ENCODE peak calls at places on chromosomes 13 and 19, in seven cellular contexts. One of them, this sample, is unnamed.

GRCh38 chr13:98835156-98835555 is 82.7 kb upstream of the SLC15A1 start:
- ATAC-seq in T-cell: no peak
- ATAC-seq in K562: no peak
- ATAC-seq in heart right ventricle: no peak
- ATAC-seq in sciatic nerve: no peak
- ATAC-seq in RWPE2: no peak
- ATAC-seq in lower lobe of right lung: no peak
- ATAC-seq in this sample: no peak

GRCh38 chr13:41364043-41364442 is 53.0 kb downstream of the NAA16 start:
- ATAC-seq in lower lobe of right lung: no peak
- ATAC-seq in heart right ventricle: no peak
- ATAC-seq in sciatic nerve: no peak
- ATAC-seq in K562: no peak
- ATAC-seq in T-cell: no peak
- ATAC-seq in RWPE2: no peak
- ATAC-seq in this sample: no peak

GRCh38 chr19:2711937-2712205 is 9.3 kb downstream of the DIRAS1 start:
- ATAC-seq in heart right ventricle: no peak
- ATAC-seq in sciatic nerve: no peak
- ATAC-seq in K562: no peak
- ATAC-seq in RWPE2: no peak
- ATAC-seq in T-cell: no peak
- ATAC-seq in lower lobe of right lung: no peak
- ATAC-seq in this sample: no peak

GRCh38 chr19:44648536-44649370 is 5.0 kb downstream of the PVR start:
- ATAC-seq in T-cell: no peak
- ATAC-seq in heart right ventricle: peak
- ATAC-seq in sciatic nerve: no peak
- ATAC-seq in lower lobe of right lung: peak
- ATAC-seq in RWPE2: no peak
- ATAC-seq in K562: no peak
- ATAC-seq in this sample: no peak

GRCh38 chr13:33033361-33033812 is 17.2 kb downstream of the KL start:
- ATAC-seq in heart right ventricle: no peak
- ATAC-seq in sciatic nerve: peak
- ATAC-seq in RWPE2: no peak
- ATAC-seq in lower lobe of right lung: peak
- ATAC-seq in K562: no peak
- ATAC-seq in T-cell: peak
- ATAC-seq in this sample: no peak

GRCh38 chr13:33322474-33322827 is 36.9 kb upstream of the STARD13 start:
- ATAC-seq in K562: no peak
- ATAC-seq in sciatic nerve: peak
- ATAC-seq in lower lobe of right lung: no peak
- ATAC-seq in RWPE2: no peak
- ATAC-seq in heart right ventricle: peak
- ATAC-seq in T-cell: no peak
- ATAC-seq in this sample: no peak

GRCh38 chr19:14375582-14376291 is 5.5 kb upstream of the ADGRE5 start:
- ATAC-seq in lower lobe of right lung: peak
- ATAC-seq in K562: no peak
- ATAC-seq in RWPE2: no peak
- ATAC-seq in T-cell: peak
- ATAC-seq in heart right ventricle: peak
- ATAC-seq in sciatic nerve: peak
- ATAC-seq in this sample: peak

GRCh38 chr19:6340493-6341201 is 7.2 kb upstream of the ACER1 start:
- ATAC-seq in RWPE2: no peak
- ATAC-seq in K562: peak
- ATAC-seq in lower lobe of right lung: no peak
- ATAC-seq in T-cell: no peak
- ATAC-seq in heart right ventricle: no peak
- ATAC-seq in sciatic nerve: no peak
- ATAC-seq in this sample: no peak

GRCh38 chr19:17755977-17756670 is 4.8 kb downstream of the FCHO1 start:
- ATAC-seq in T-cell: no peak
- ATAC-seq in lower lobe of right lung: no peak
- ATAC-seq in RWPE2: peak
- ATAC-seq in K562: peak
- ATAC-seq in heart right ventricle: peak
- ATAC-seq in sciatic nerve: no peak
- ATAC-seq in this sample: no peak

GRCh38 chr13:62205273-62205672 is 789.6 kb upstream of the PCDH20 start:
- ATAC-seq in sciatic nerve: no peak
- ATAC-seq in T-cell: no peak
- ATAC-seq in K562: no peak
- ATAC-seq in heart right ventricle: no peak
- ATAC-seq in RWPE2: no peak
- ATAC-seq in lower lobe of right lung: no peak
- ATAC-seq in this sample: no peak

GRCh38 chr19:1675633-1676350 is 23.4 kb upstream of the TCF3 start:
- ATAC-seq in lower lobe of right lung: no peak
- ATAC-seq in T-cell: no peak
- ATAC-seq in K562: no peak
- ATAC-seq in heart right ventricle: no peak
- ATAC-seq in RWPE2: no peak
- ATAC-seq in sciatic nerve: no peak
- ATAC-seq in this sample: no peak

GRCh38 chr19:35549174-35549788 is 3.9 kb downstream of the TMEM147 start:
- ATAC-seq in sciatic nerve: no peak
- ATAC-seq in heart right ventricle: no peak
- ATAC-seq in K562: peak
- ATAC-seq in RWPE2: peak
- ATAC-seq in T-cell: no peak
- ATAC-seq in lower lobe of right lung: no peak
- ATAC-seq in this sample: peak

GRCh38 chr19:18029617-18030338 is 21.8 kb downstream of the ARRDC2 start:
- ATAC-seq in lower lobe of right lung: peak
- ATAC-seq in T-cell: no peak
- ATAC-seq in heart right ventricle: peak
- ATAC-seq in sciatic nerve: no peak
- ATAC-seq in K562: no peak
- ATAC-seq in RWPE2: no peak
- ATAC-seq in this sample: peak

GRCh38 chr13:79736356-79736755 is 255.4 kb downstream of the NDFIP2 start:
- ATAC-seq in heart right ventricle: no peak
- ATAC-seq in RWPE2: no peak
- ATAC-seq in K562: no peak
- ATAC-seq in T-cell: no peak
- ATAC-seq in sciatic nerve: no peak
- ATAC-seq in lower lobe of right lung: no peak
- ATAC-seq in this sample: no peak

GRCh38 chr13:52097197-52097596 is 31.7 kb downstream of the NEK5 start:
- ATAC-seq in sciatic nerve: no peak
- ATAC-seq in lower lobe of right lung: no peak
- ATAC-seq in K562: no peak
- ATAC-seq in heart right ventricle: no peak
- ATAC-seq in RWPE2: no peak
- ATAC-seq in T-cell: no peak
- ATAC-seq in this sample: no peak

GRCh38 chr19:15025237-15025636 is 24.0 kb upstream of the CASP14 start:
- ATAC-seq in RWPE2: peak
- ATAC-seq in lower lobe of right lung: no peak
- ATAC-seq in sciatic nerve: no peak
- ATAC-seq in heart right ventricle: no peak
- ATAC-seq in K562: peak
- ATAC-seq in T-cell: no peak
- ATAC-seq in this sample: peak

GRCh38 chr13:23680836-23681235 is 110.6 kb downstream of the TNFRSF19 start:
- ATAC-seq in T-cell: no peak
- ATAC-seq in lower lobe of right lung: no peak
- ATAC-seq in sciatic nerve: no peak
- ATAC-seq in K562: no peak
- ATAC-seq in heart right ventricle: no peak
- ATAC-seq in RWPE2: no peak
- ATAC-seq in this sample: no peak

GRCh38 chr13:20411638-20412342 is 113.9 kb downstream of the CRYL1 start:
- ATAC-seq in K562: no peak
- ATAC-seq in T-cell: peak
- ATAC-seq in sciatic nerve: no peak
- ATAC-seq in lower lobe of right lung: peak
- ATAC-seq in heart right ventricle: no peak
- ATAC-seq in RWPE2: no peak
- ATAC-seq in this sample: no peak

GRCh38 chr13:76038920-76039716 is 403.0 kb downstream of the LMO7 start:
- ATAC-seq in K562: no peak
- ATAC-seq in heart right ventricle: no peak
- ATAC-seq in lower lobe of right lung: no peak
- ATAC-seq in T-cell: no peak
- ATAC-seq in RWPE2: no peak
- ATAC-seq in sciatic nerve: no peak
- ATAC-seq in this sample: no peak

GRCh38 chr13:63198076-63198475 is 1782.4 kb upstream of the PCDH20 start:
- ATAC-seq in RWPE2: no peak
- ATAC-seq in lower lobe of right lung: peak
- ATAC-seq in T-cell: no peak
- ATAC-seq in K562: no peak
- ATAC-seq in sciatic nerve: no peak
- ATAC-seq in heart right ventricle: no peak
- ATAC-seq in this sample: no peak

GRCh38 chr19:46226438-46226973 is 3.0 kb upstream of the IGFL1 start:
- ATAC-seq in K562: no peak
- ATAC-seq in RWPE2: peak
- ATAC-seq in T-cell: no peak
- ATAC-seq in sciatic nerve: no peak
- ATAC-seq in heart right ventricle: peak
- ATAC-seq in lower lobe of right lung: no peak
- ATAC-seq in this sample: no peak

GRCh38 chr19:33675501-33676124 is 53.9 kb downstream of the CHST8 start:
- ATAC-seq in sciatic nerve: no peak
- ATAC-seq in K562: no peak
- ATAC-seq in RWPE2: no peak
- ATAC-seq in heart right ventricle: no peak
- ATAC-seq in lower lobe of right lung: no peak
- ATAC-seq in T-cell: no peak
- ATAC-seq in this sample: no peak

GRCh38 chr19:610071-610800 is 20.6 kb downstream of the HCN2 start:
- ATAC-seq in heart right ventricle: peak
- ATAC-seq in K562: no peak
- ATAC-seq in T-cell: peak
- ATAC-seq in sciatic nerve: peak
- ATAC-seq in lower lobe of right lung: peak
- ATAC-seq in RWPE2: no peak
- ATAC-seq in this sample: no peak

GRCh38 chr13:33275916-33276315 is 9.6 kb downstream of the STARD13 start:
- ATAC-seq in T-cell: no peak
- ATAC-seq in RWPE2: no peak
- ATAC-seq in heart right ventricle: no peak
- ATAC-seq in K562: no peak
- ATAC-seq in lower lobe of right lung: no peak
- ATAC-seq in sciatic nerve: peak
- ATAC-seq in this sample: no peak

GRCh38 chr13:114119196-114119595 is 13.2 kb downstream of the RASA3 start:
- ATAC-seq in T-cell: no peak
- ATAC-seq in heart right ventricle: peak
- ATAC-seq in lower lobe of right lung: peak
- ATAC-seq in RWPE2: peak
- ATAC-seq in K562: no peak
- ATAC-seq in sciatic nerve: peak
- ATAC-seq in this sample: peak

GRCh38 chr13:111282997-111283396 is 37.4 kb upstream of the TEX29 start:
- ATAC-seq in K562: no peak
- ATAC-seq in lower lobe of right lung: no peak
- ATAC-seq in heart right ventricle: no peak
- ATAC-seq in sciatic nerve: peak
- ATAC-seq in T-cell: no peak
- ATAC-seq in RWPE2: no peak
- ATAC-seq in this sample: no peak

GRCh38 chr13:33445024-33445423 is 159.5 kb upstream of the STARD13 start:
- ATAC-seq in T-cell: no peak
- ATAC-seq in lower lobe of right lung: no peak
- ATAC-seq in sciatic nerve: no peak
- ATAC-seq in heart right ventricle: no peak
- ATAC-seq in RWPE2: no peak
- ATAC-seq in K562: no peak
- ATAC-seq in this sample: no peak

GRCh38 chr19:53868091-53868891 is 608 bp downstream of the MYADM start:
- ATAC-seq in lower lobe of right lung: peak
- ATAC-seq in K562: peak
- ATAC-seq in T-cell: no peak
- ATAC-seq in RWPE2: peak
- ATAC-seq in heart right ventricle: peak
- ATAC-seq in sciatic nerve: peak
- ATAC-seq in this sample: peak

GRCh38 chr19:46221981-46222610 is 7.4 kb upstream of the IGFL1 start:
- ATAC-seq in sciatic nerve: peak
- ATAC-seq in heart right ventricle: peak
- ATAC-seq in T-cell: no peak
- ATAC-seq in RWPE2: peak
- ATAC-seq in lower lobe of right lung: peak
- ATAC-seq in K562: no peak
- ATAC-seq in this sample: peak

GRCh38 chr19:39237200-39238184 is 7.3 kb downstream of the IFNL3 start:
- ATAC-seq in lower lobe of right lung: peak
- ATAC-seq in RWPE2: peak
- ATAC-seq in T-cell: peak
- ATAC-seq in K562: peak
- ATAC-seq in sciatic nerve: no peak
- ATAC-seq in heart right ventricle: no peak
- ATAC-seq in this sample: peak

GRCh38 chr19:2225415-2226050 is 10.6 kb downstream of the PLEKHJ1 start:
- ATAC-seq in RWPE2: no peak
- ATAC-seq in sciatic nerve: no peak
- ATAC-seq in T-cell: no peak
- ATAC-seq in heart right ventricle: no peak
- ATAC-seq in lower lobe of right lung: no peak
- ATAC-seq in K562: no peak
- ATAC-seq in this sample: no peak

GRCh38 chr13:20867408-20867807 is 35.1 kb downstream of the XPO4 start:
- ATAC-seq in heart right ventricle: no peak
- ATAC-seq in K562: no peak
- ATAC-seq in RWPE2: no peak
- ATAC-seq in T-cell: no peak
- ATAC-seq in lower lobe of right lung: no peak
- ATAC-seq in sciatic nerve: no peak
- ATAC-seq in this sample: no peak

GRCh38 chr19:14472202-14472961 is 2.8 kb downstream of the PTGER1 start:
- ATAC-seq in lower lobe of right lung: peak
- ATAC-seq in K562: peak
- ATAC-seq in T-cell: peak
- ATAC-seq in heart right ventricle: peak
- ATAC-seq in sciatic nerve: peak
- ATAC-seq in RWPE2: peak
- ATAC-seq in this sample: peak

This sample was measured in SK-N-SH treated with all-trans-retinoic acid at 6 μM for 48 hours.